ENCODE peak calls at places on chromosomes 2 and 18, in six cellular contexts. One of them, this sample, is unnamed.

GRCh38 chr2:127508621-127509034 is 17.7 kb downstream of the IWS1 start:
- DNase-seq in foreskin fibroblast: peak
- DNase-seq in tibial artery: peak
- DNase-seq in endothelial cell: no peak
- DNase-seq in colonic mucosa: peak
- DNase-seq in GM13977: peak
- DNase-seq in this sample: peak

GRCh38 chr2:29582062-29582461 is 339.3 kb downstream of the ALK start:
- DNase-seq in foreskin fibroblast: no peak
- DNase-seq in tibial artery: no peak
- DNase-seq in endothelial cell: no peak
- DNase-seq in colonic mucosa: no peak
- DNase-seq in GM13977: no peak
- DNase-seq in this sample: no peak

GRCh38 chr18:5251117-5251516 is 44.4 kb downstream of the ZBTB14 start:
- DNase-seq in foreskin fibroblast: no peak
- DNase-seq in tibial artery: no peak
- DNase-seq in endothelial cell: no peak
- DNase-seq in colonic mucosa: no peak
- DNase-seq in GM13977: no peak
- DNase-seq in this sample: no peak

GRCh38 chr2:174916270-174916930 is 88.8 kb downstream of the CHN1 start:
- DNase-seq in foreskin fibroblast: no peak
- DNase-seq in tibial artery: no peak
- DNase-seq in endothelial cell: no peak
- DNase-seq in colonic mucosa: no peak
- DNase-seq in GM13977: no peak
- DNase-seq in this sample: no peak

GRCh38 chr18:78069784-78070664 is 820.4 kb downstream of the GALR1 start:
- DNase-seq in foreskin fibroblast: no peak
- DNase-seq in tibial artery: peak
- DNase-seq in endothelial cell: no peak
- DNase-seq in colonic mucosa: no peak
- DNase-seq in GM13977: no peak
- DNase-seq in this sample: no peak

GRCh38 chr2:217108086-217108485 is 248.2 kb upstream of the TNP1 start:
- DNase-seq in foreskin fibroblast: no peak
- DNase-seq in tibial artery: no peak
- DNase-seq in endothelial cell: no peak
- DNase-seq in colonic mucosa: no peak
- DNase-seq in GM13977: no peak
- DNase-seq in this sample: no peak

GRCh38 chr2:118523761-118524160 is 323.7 kb downstream of the EN1 start:
- DNase-seq in foreskin fibroblast: no peak
- DNase-seq in tibial artery: no peak
- DNase-seq in endothelial cell: no peak
- DNase-seq in colonic mucosa: no peak
- DNase-seq in GM13977: no peak
- DNase-seq in this sample: no peak

GRCh38 chr2:221676566-221677172 is 104.6 kb upstream of the EPHA4 start:
- DNase-seq in foreskin fibroblast: peak
- DNase-seq in tibial artery: no peak
- DNase-seq in endothelial cell: no peak
- DNase-seq in colonic mucosa: no peak
- DNase-seq in GM13977: no peak
- DNase-seq in this sample: no peak

GRCh38 chr2:194205568-194206227 is 1451.3 kb upstream of the SLC39A10 start:
- DNase-seq in foreskin fibroblast: no peak
- DNase-seq in tibial artery: no peak
- DNase-seq in endothelial cell: no peak
- DNase-seq in colonic mucosa: no peak
- DNase-seq in GM13977: no peak
- DNase-seq in this sample: no peak

GRCh38 chr2:119338282-119338681 is 28.4 kb downstream of the C2orf76 start:
- DNase-seq in foreskin fibroblast: no peak
- DNase-seq in tibial artery: no peak
- DNase-seq in endothelial cell: no peak
- DNase-seq in colonic mucosa: no peak
- DNase-seq in GM13977: no peak
- DNase-seq in this sample: no peak

GRCh38 chr18:74139414-74139813 is 8.2 kb downstream of the FBXO15 start:
- DNase-seq in foreskin fibroblast: peak
- DNase-seq in tibial artery: no peak
- DNase-seq in endothelial cell: no peak
- DNase-seq in colonic mucosa: no peak
- DNase-seq in GM13977: no peak
- DNase-seq in this sample: no peak

GRCh38 chr2:55419514-55420243 is at the start of gene CCDC88A:
- DNase-seq in foreskin fibroblast: peak
- DNase-seq in tibial artery: peak
- DNase-seq in endothelial cell: peak
- DNase-seq in colonic mucosa: peak
- DNase-seq in GM13977: peak
- DNase-seq in this sample: peak
- TF ChIP-seq CTCF in foreskin fibroblast: no peak
- TF ChIP-seq CTCF in tibial artery: peak
- TF ChIP-seq CTCF in endothelial cell: no peak
- TF ChIP-seq CTCF in colonic mucosa: no peak
- TF ChIP-seq CTCF in GM13977: no peak
- TF ChIP-seq CTCF in this sample: peak

GRCh38 chr18:40962784-40963183 is 992.2 kb upstream of the PIK3C3 start:
- DNase-seq in foreskin fibroblast: peak
- DNase-seq in tibial artery: no peak
- DNase-seq in endothelial cell: no peak
- DNase-seq in colonic mucosa: no peak
- DNase-seq in GM13977: no peak
- DNase-seq in this sample: no peak

GRCh38 chr18:40955351-40955750 is 999.7 kb upstream of the PIK3C3 start:
- DNase-seq in foreskin fibroblast: no peak
- DNase-seq in tibial artery: no peak
- DNase-seq in endothelial cell: no peak
- DNase-seq in colonic mucosa: no peak
- DNase-seq in GM13977: no peak
- DNase-seq in this sample: no peak

GRCh38 chr18:40956213-40956612 is 998.8 kb upstream of the PIK3C3 start:
- DNase-seq in foreskin fibroblast: no peak
- DNase-seq in tibial artery: no peak
- DNase-seq in endothelial cell: no peak
- DNase-seq in colonic mucosa: no peak
- DNase-seq in GM13977: no peak
- DNase-seq in this sample: no peak

GRCh38 chr18:40957533-40958070 is 997.4 kb upstream of the PIK3C3 start:
- DNase-seq in foreskin fibroblast: no peak
- DNase-seq in tibial artery: no peak
- DNase-seq in endothelial cell: no peak
- DNase-seq in colonic mucosa: no peak
- DNase-seq in GM13977: no peak
- DNase-seq in this sample: no peak
- TF ChIP-seq CTCF in foreskin fibroblast: no peak
- TF ChIP-seq CTCF in tibial artery: no peak
- TF ChIP-seq CTCF in endothelial cell: no peak
- TF ChIP-seq CTCF in colonic mucosa: no peak
- TF ChIP-seq CTCF in GM13977: no peak
- TF ChIP-seq CTCF in this sample: no peak

DNA sequence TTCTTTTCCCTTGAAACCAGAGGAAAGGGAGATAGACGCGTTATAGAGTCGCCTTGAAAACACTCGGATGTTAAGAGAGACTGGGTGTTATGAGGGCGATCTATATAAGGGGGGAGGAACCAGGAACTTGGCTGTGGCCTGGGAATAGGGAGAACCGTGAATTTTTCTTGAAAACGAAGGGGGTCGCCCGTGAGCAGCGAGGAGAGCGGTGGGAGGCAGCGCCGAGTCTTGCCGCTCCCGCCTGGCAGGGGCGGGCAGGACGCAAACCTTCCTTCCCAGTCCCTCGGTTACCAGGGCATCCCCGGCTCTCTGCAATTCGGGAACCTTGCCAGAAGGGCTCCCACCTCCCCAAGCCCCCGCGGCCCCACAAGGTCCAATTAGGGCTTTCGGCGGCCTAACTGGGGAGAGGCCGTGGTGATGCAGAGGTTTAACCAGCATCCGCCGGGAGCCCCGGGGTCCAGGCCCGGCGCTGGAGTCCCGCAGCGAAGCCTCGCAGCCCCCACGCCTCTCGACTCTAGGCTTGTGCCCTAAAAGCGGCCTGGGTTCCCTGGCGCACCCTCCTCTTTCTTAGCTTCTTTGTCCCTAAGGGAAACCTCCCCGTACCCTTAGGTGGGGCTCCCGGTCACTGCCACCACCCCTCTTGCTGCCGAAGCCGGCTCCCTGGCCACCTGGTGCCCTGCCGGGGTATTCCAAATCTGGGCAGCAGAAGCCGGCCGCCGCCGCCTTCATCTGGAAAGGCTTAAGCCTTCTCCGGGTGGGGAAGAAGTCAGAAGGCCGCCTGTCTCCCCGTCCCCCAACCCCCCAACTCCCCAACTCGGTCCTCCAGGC is 708 bp upstream of the FHOD3 start:
- DNase-seq in foreskin fibroblast: peak
- DNase-seq in tibial artery: peak
- DNase-seq in endothelial cell: peak
- DNase-seq in colonic mucosa: peak
- DNase-seq in GM13977: peak
- DNase-seq in this sample: peak
- TF ChIP-seq CTCF in foreskin fibroblast: no peak
- TF ChIP-seq CTCF in tibial artery: peak
- TF ChIP-seq CTCF in endothelial cell: peak
- TF ChIP-seq CTCF in colonic mucosa: no peak
- TF ChIP-seq CTCF in GM13977: peak
- TF ChIP-seq CTCF in this sample: peak

DNA sequence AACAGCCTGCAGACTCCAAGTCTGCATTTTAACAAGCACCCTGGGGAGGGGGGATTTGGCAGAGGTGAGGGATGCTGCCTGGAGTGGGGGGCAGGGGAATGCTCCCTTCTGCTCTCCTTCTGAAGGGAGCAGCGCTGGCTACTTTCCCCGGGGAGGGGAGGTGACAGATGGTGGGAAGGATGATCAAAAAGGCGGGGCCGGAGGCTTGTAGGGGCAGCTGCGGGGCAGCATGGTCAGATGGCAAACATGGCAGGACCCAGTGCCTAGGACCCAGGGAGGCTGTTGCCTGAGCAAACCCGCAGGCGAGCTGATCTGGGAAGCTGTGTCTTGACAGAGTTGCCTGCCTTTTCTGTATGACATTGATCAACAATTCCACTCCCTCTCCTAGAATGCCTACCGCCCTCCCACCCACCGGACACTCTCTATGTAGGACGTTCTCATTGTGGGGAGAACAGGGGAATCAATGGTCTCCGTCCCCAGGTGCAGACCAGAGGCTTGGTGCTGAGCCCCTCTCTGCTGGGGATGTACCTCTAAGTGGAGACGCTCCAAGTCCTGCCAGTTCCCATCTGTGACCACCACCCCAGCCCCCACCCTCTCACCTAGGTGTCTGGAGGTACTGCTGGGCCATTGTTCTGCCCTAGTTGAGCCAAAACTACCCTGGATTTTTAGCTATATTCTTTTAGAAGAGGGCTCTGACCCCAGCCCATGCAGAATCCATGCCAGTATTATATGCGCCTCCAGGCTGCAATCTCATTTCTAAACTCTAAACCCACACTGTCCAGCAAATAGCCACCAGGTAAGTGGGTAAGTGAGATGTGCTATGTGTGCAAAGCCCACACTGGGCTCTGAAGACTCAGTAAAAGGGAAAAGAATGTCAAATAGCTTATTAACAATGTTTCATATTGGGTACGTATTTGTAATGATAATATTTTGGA is 89.7 kb upstream of the SEC11C start:
- DNase-seq in foreskin fibroblast: no peak
- DNase-seq in tibial artery: no peak
- DNase-seq in endothelial cell: no peak
- DNase-seq in colonic mucosa: no peak
- DNase-seq in GM13977: no peak
- DNase-seq in this sample: no peak
- TF ChIP-seq CTCF in foreskin fibroblast: no peak
- TF ChIP-seq CTCF in tibial artery: no peak
- TF ChIP-seq CTCF in endothelial cell: no peak
- TF ChIP-seq CTCF in colonic mucosa: no peak
- TF ChIP-seq CTCF in GM13977: no peak
- TF ChIP-seq CTCF in this sample: no peak

GRCh38 chr2:2520396-2520795 is 189.3 kb upstream of the MYT1L start:
- DNase-seq in foreskin fibroblast: no peak
- DNase-seq in tibial artery: no peak
- DNase-seq in endothelial cell: no peak
- DNase-seq in colonic mucosa: no peak
- DNase-seq in GM13977: no peak
- DNase-seq in this sample: no peak

GRCh38 chr2:2519381-2519780 is 188.3 kb upstream of the MYT1L start:
- DNase-seq in foreskin fibroblast: no peak
- DNase-seq in tibial artery: no peak
- DNase-seq in endothelial cell: no peak
- DNase-seq in colonic mucosa: no peak
- DNase-seq in GM13977: no peak
- DNase-seq in this sample: no peak

GRCh38 chr2:2512931-2513330 is 181.9 kb upstream of the MYT1L start:
- DNase-seq in foreskin fibroblast: no peak
- DNase-seq in tibial artery: no peak
- DNase-seq in endothelial cell: no peak
- DNase-seq in colonic mucosa: no peak
- DNase-seq in GM13977: no peak
- DNase-seq in this sample: no peak

GRCh38 chr2:2516386-2516785 is 185.3 kb upstream of the MYT1L start:
- DNase-seq in foreskin fibroblast: no peak
- DNase-seq in tibial artery: no peak
- DNase-seq in endothelial cell: no peak
- DNase-seq in colonic mucosa: no peak
- DNase-seq in GM13977: no peak
- DNase-seq in this sample: no peak

DNA sequence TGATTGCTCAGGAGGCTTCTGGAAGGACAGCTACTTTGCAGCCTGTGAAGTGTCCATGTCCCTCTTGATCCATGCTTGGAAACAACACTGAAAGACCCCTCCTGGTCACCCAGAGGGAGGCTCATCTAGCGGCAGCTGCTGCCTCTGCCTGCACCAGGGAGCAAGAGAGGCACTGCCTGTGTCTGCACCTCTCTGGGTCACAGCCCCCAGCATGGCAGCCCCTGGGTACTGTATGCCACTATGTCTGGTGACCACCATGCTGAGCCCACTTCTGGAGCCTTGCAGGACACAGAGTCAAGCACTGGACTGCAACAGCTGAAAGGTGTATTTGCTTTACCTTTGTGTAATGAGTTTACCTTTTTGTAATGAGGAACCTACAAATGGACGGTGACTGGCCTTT is 186.3 kb upstream of the MYT1L start:
- DNase-seq in foreskin fibroblast: no peak
- DNase-seq in tibial artery: no peak
- DNase-seq in endothelial cell: no peak
- DNase-seq in colonic mucosa: no peak
- DNase-seq in GM13977: no peak
- DNase-seq in this sample: no peak
- TF ChIP-seq CTCF in foreskin fibroblast: no peak
- TF ChIP-seq CTCF in tibial artery: no peak
- TF ChIP-seq CTCF in endothelial cell: no peak
- TF ChIP-seq CTCF in colonic mucosa: no peak
- TF ChIP-seq CTCF in GM13977: no peak
- TF ChIP-seq CTCF in this sample: no peak

GRCh38 chr2:26010943-26011342 is 22.9 kb upstream of the RAB10 start:
- DNase-seq in foreskin fibroblast: no peak
- DNase-seq in tibial artery: no peak
- DNase-seq in endothelial cell: no peak
- DNase-seq in colonic mucosa: no peak
- DNase-seq in GM13977: no peak
- DNase-seq in this sample: no peak
- TF ChIP-seq CTCF in foreskin fibroblast: no peak
- TF ChIP-seq CTCF in tibial artery: no peak
- TF ChIP-seq CTCF in endothelial cell: no peak
- TF ChIP-seq CTCF in colonic mucosa: no peak
- TF ChIP-seq CTCF in GM13977: no peak
- TF ChIP-seq CTCF in this sample: no peak

GRCh38 chr2:39516347-39517101 is 79.4 kb upstream of the MAP4K3 start:
- DNase-seq in foreskin fibroblast: peak
- DNase-seq in tibial artery: peak
- DNase-seq in endothelial cell: peak
- DNase-seq in colonic mucosa: no peak
- DNase-seq in GM13977: no peak
- DNase-seq in this sample: no peak
- TF ChIP-seq CTCF in foreskin fibroblast: no peak
- TF ChIP-seq CTCF in tibial artery: no peak
- TF ChIP-seq CTCF in endothelial cell: no peak
- TF ChIP-seq CTCF in colonic mucosa: no peak
- TF ChIP-seq CTCF in GM13977: no peak
- TF ChIP-seq CTCF in this sample: no peak